ENCODE peak calls at places on chromosomes 16 and 17, in nine cellular contexts. B is adrenal gland; E is HFFc6; R is mucosa of gallbladder; G is cardiac fibroblast; N is skeletal muscle cell; U is CD4-positive, alpha-beta T cell; C is lung; D is stimulated activated CD4-positive, alpha-beta T cell treated with anti-CD3 and anti-CD28 coated beads, TNF-alpha, amount 100 ng/mL, for 1 hour. A is an unnamed sample.

GRCh38 chr16:85746431-85747227 is 4.3 kb downstream of the C16orf74 start:
- DNase-seq in B (no peak), E (peak), R (no peak), G (peak), N (peak), U (no peak), C (no peak), D (no peak), A (no peak)

GRCh38 chr17:77899494-77899893 is 59.0 kb upstream of the TNRC6C start:
- DNase-seq in B (no peak), E (no peak), R (no peak), G (peak), N (no peak), U (no peak), C (no peak), D (no peak), A (no peak)

GRCh38 chr17:76751416-76751993 is 13.6 kb downstream of the MFSD11 start:
- DNase-seq in B (no peak), E (no peak), R (no peak), G (no peak), N (no peak), U (no peak), C (no peak), D (no peak), A (no peak)

GRCh38 chr17:56936697-56937322 is 23.0 kb upstream of the TRIM25 start:
- DNase-seq in B (no peak), E (no peak), R (no peak), G (no peak), N (no peak), U (no peak), C (no peak), D (no peak), A (no peak)

GRCh38 chr16:869823-870641 is 69.5 kb upstream of the GNG13 start:
- DNase-seq in B (no peak), E (no peak), R (no peak), G (no peak), N (no peak), U (no peak), C (no peak), D (no peak), A (no peak)

GRCh38 chr17:27895940-27896535 is 2.9 kb upstream of the LYRM9 start:
- DNase-seq in B (no peak), E (no peak), R (no peak), G (no peak), N (no peak), U (no peak), C (no peak), D (no peak), A (no peak)

GRCh38 chr17:81365601-81366585 is 29.4 kb upstream of the BAHCC1 start:
- DNase-seq in B (peak), E (no peak), R (peak), G (peak), N (no peak), U (no peak), C (peak), D (no peak), A (no peak)

GRCh38 chr17:45929344-45929743 is 35.0 kb downstream of the MAPT start:
- DNase-seq in B (no peak), E (no peak), R (no peak), G (no peak), N (no peak), U (no peak), C (no peak), D (no peak), A (no peak)

GRCh38 chr16:50326835-50327465 is 41.8 kb downstream of the BRD7 start:
- DNase-seq in B (no peak), E (no peak), R (no peak), G (peak), N (no peak), U (peak), C (no peak), D (no peak), A (peak)

GRCh38 chr16:49594706-49595534 is 221.3 kb downstream of the C16orf78 start:
- DNase-seq in B (no peak), E (no peak), R (no peak), G (no peak), N (no peak), U (no peak), C (no peak), D (no peak), A (no peak)

GRCh38 chr16:22092143-22092933 is at the start of gene VWA3A:
- DNase-seq in B (no peak), E (peak), R (no peak), G (peak), N (no peak), U (no peak), C (no peak), D (no peak), A (no peak)

GRCh38 chr17:17781591-17782424 is 55.0 kb downstream of the SREBF1 start:
- DNase-seq in B (peak), E (peak), R (no peak), G (peak), N (peak), U (peak), C (peak), D (peak), A (no peak)

GRCh38 chr17:81199482-81199830 is 23.3 kb downstream of the CEP131 start:
- DNase-seq in B (no peak), E (no peak), R (no peak), G (no peak), N (no peak), U (no peak), C (no peak), D (no peak), A (no peak)

GRCh38 chr17:19354123-19354522 is 8.4 kb downstream of the B9D1 start:
- DNase-seq in B (no peak), E (peak), R (no peak), G (peak), N (peak), U (no peak), C (no peak), D (no peak), A (no peak)

GRCh38 chr16:88558457-88559442 is 11.5 kb upstream of the ZC3H18 start:
- DNase-seq in B (peak), E (peak), R (peak), G (peak), N (no peak), U (no peak), C (peak), D (no peak), A (no peak)

GRCh38 chr17:72492494-72492893 is 371.7 kb downstream of the SOX9 start:
- DNase-seq in B (no peak), E (no peak), R (no peak), G (no peak), N (no peak), U (no peak), C (no peak), D (no peak), A (no peak)

GRCh38 chr17:82931696-82932060 is 91.9 kb upstream of the ZNF750 start:
- DNase-seq in B (no peak), E (peak), R (peak), G (peak), N (peak), U (no peak), C (no peak), D (no peak), A (no peak)

GRCh38 chr16:79169239-79169638 is 431.3 kb downstream of the MAF start:
- DNase-seq in B (peak), E (no peak), R (no peak), G (no peak), N (no peak), U (no peak), C (no peak), D (no peak), A (no peak)

GRCh38 chr17:78252111-78252634 is 20.7 kb downstream of the TMEM235 start:
- DNase-seq in B (no peak), E (no peak), R (no peak), G (no peak), N (no peak), U (peak), C (no peak), D (no peak), A (peak)

GRCh38 chr17:65824901-65825300 is 263.5 kb upstream of the AXIN2 start:
- DNase-seq in B (no peak), E (no peak), R (no peak), G (no peak), N (no peak), U (no peak), C (no peak), D (no peak), A (no peak)

GRCh38 chr17:29776026-29776425 is 153.3 kb upstream of the CORO6 start:
- DNase-seq in B (no peak), E (no peak), R (no peak), G (no peak), N (no peak), U (no peak), C (no peak), D (no peak), A (no peak)

GRCh38 chr17:63973930-63974593 is 1.3 kb upstream of the SCN4A start:
- DNase-seq in B (no peak), E (peak), R (no peak), G (no peak), N (no peak), U (no peak), C (no peak), D (no peak), A (no peak)

GRCh38 chr17:57595942-57596695 is 149.0 kb downstream of the CCDC182 start:
- DNase-seq in B (peak), E (no peak), R (no peak), G (no peak), N (no peak), U (no peak), C (no peak), D (no peak), A (no peak)

GRCh38 chr17:78127888-78128615 is 503 bp downstream of the TMC6 start:
- DNase-seq in B (no peak), E (no peak), R (no peak), G (no peak), N (no peak), U (no peak), C (no peak), D (no peak), A (no peak)

A was measured in activated CD4-positive, CD25-positive, alpha-beta regulatory T cell treated with anti-CD3 and anti-CD28 coated beads, Interleukin-2, amount 50 U/mL, for 16 hours.